ENCODE peak calls at places on chromosomes 5 and 9, in nine cellular contexts. One of them, this sample, is unnamed.

GRCh38 chr9:123863164-123863855 is 66.6 kb downstream of the DENND1A start:
- DNase-seq in hepatocyte: no peak
- DNase-seq in uterus: no peak
- DNase-seq in left ventricle myocardium inferior: no peak
- DNase-seq in keratinocyte: no peak
- DNase-seq in tibial artery: no peak
- DNase-seq in CD8-positive, alpha-beta T cell: no peak
- DNase-seq in dorsolateral prefrontal cortex: no peak
- DNase-seq in pancreas: no peak
- DNase-seq in this sample: no peak

GRCh38 chr9:15824310-15824709 is 271.5 kb downstream of the CCDC171 start:
- DNase-seq in left ventricle myocardium inferior: no peak
- DNase-seq in dorsolateral prefrontal cortex: no peak
- DNase-seq in uterus: no peak
- DNase-seq in pancreas: no peak
- DNase-seq in tibial artery: no peak
- DNase-seq in hepatocyte: no peak
- DNase-seq in CD8-positive, alpha-beta T cell: no peak
- DNase-seq in keratinocyte: no peak
- DNase-seq in this sample: no peak

GRCh38 chr5:103669615-103670014 is 107.0 kb upstream of the NUDT12 start:
- DNase-seq in pancreas: no peak
- DNase-seq in hepatocyte: no peak
- DNase-seq in uterus: no peak
- DNase-seq in left ventricle myocardium inferior: no peak
- DNase-seq in keratinocyte: no peak
- DNase-seq in tibial artery: no peak
- DNase-seq in dorsolateral prefrontal cortex: no peak
- DNase-seq in CD8-positive, alpha-beta T cell: no peak
- DNase-seq in this sample: no peak

GRCh38 chr5:172558076-172558990 is 82.7 kb upstream of the NEURL1B start:
- DNase-seq in uterus: no peak
- DNase-seq in pancreas: no peak
- DNase-seq in CD8-positive, alpha-beta T cell: no peak
- DNase-seq in dorsolateral prefrontal cortex: no peak
- DNase-seq in keratinocyte: no peak
- DNase-seq in left ventricle myocardium inferior: peak; percentile 18
- DNase-seq in hepatocyte: no peak
- DNase-seq in tibial artery: no peak
- DNase-seq in this sample: no peak

GRCh38 chr5:90709323-90710148 is 150.9 kb downstream of the ADGRV1 start:
- DNase-seq in left ventricle myocardium inferior: no peak
- DNase-seq in uterus: no peak
- DNase-seq in CD8-positive, alpha-beta T cell: no peak
- DNase-seq in pancreas: no peak
- DNase-seq in hepatocyte: peak; percentile 67
- DNase-seq in dorsolateral prefrontal cortex: peak; percentile 37
- DNase-seq in tibial artery: no peak
- DNase-seq in keratinocyte: no peak
- DNase-seq in this sample: no peak

GRCh38 chr5:128376577-128376976 is 161.5 kb downstream of the FBN2 start:
- DNase-seq in dorsolateral prefrontal cortex: no peak
- DNase-seq in keratinocyte: no peak
- DNase-seq in uterus: no peak
- DNase-seq in left ventricle myocardium inferior: no peak
- DNase-seq in pancreas: no peak
- DNase-seq in tibial artery: no peak
- DNase-seq in hepatocyte: no peak
- DNase-seq in CD8-positive, alpha-beta T cell: no peak
- DNase-seq in this sample: no peak

GRCh38 chr5:125262782-125263181 is 516.3 kb upstream of the ZNF608 start:
- DNase-seq in hepatocyte: no peak
- DNase-seq in keratinocyte: no peak
- DNase-seq in pancreas: no peak
- DNase-seq in CD8-positive, alpha-beta T cell: no peak
- DNase-seq in dorsolateral prefrontal cortex: no peak
- DNase-seq in left ventricle myocardium inferior: no peak
- DNase-seq in tibial artery: no peak
- DNase-seq in uterus: no peak
- DNase-seq in this sample: no peak

GRCh38 chr9:95028855-95029219 is 288.7 kb downstream of the FANCC start:
- DNase-seq in hepatocyte: no peak
- DNase-seq in tibial artery: no peak
- DNase-seq in keratinocyte: no peak
- DNase-seq in uterus: no peak
- DNase-seq in CD8-positive, alpha-beta T cell: no peak
- DNase-seq in left ventricle myocardium inferior: no peak
- DNase-seq in pancreas: peak; percentile 67
- DNase-seq in dorsolateral prefrontal cortex: no peak
- DNase-seq in this sample: no peak

GRCh38 chr5:95816803-95817202 is 5.7 kb downstream of the GLRX start:
- DNase-seq in CD8-positive, alpha-beta T cell: no peak
- DNase-seq in hepatocyte: no peak
- DNase-seq in tibial artery: no peak
- DNase-seq in uterus: no peak
- DNase-seq in left ventricle myocardium inferior: no peak
- DNase-seq in dorsolateral prefrontal cortex: no peak
- DNase-seq in pancreas: no peak
- DNase-seq in keratinocyte: no peak
- DNase-seq in this sample: no peak
- H3K27ac ChIP-seq in CD8-positive, alpha-beta T cell: peak overlapping the region; percentile 54
- H3K27ac ChIP-seq in hepatocyte: no peak overlapping the region
- H3K27ac ChIP-seq in tibial artery: no peak overlapping the region
- H3K27ac ChIP-seq in uterus: no peak overlapping the region
- H3K27ac ChIP-seq in left ventricle myocardium inferior: peak overlapping the region; percentile 95
- H3K27ac ChIP-seq in dorsolateral prefrontal cortex: no peak overlapping the region
- H3K27ac ChIP-seq in pancreas: no peak overlapping the region
- H3K27ac ChIP-seq in keratinocyte: no peak overlapping the region
- H3K27ac ChIP-seq in this sample: no peak overlapping the region

GRCh38 chr5:154163327-154163997 is 27.1 kb upstream of the GALNT10 start:
- DNase-seq in uterus: no peak
- DNase-seq in dorsolateral prefrontal cortex: no peak
- DNase-seq in CD8-positive, alpha-beta T cell: no peak
- DNase-seq in hepatocyte: no peak
- DNase-seq in keratinocyte: no peak
- DNase-seq in pancreas: no peak
- DNase-seq in left ventricle myocardium inferior: no peak
- DNase-seq in tibial artery: no peak
- DNase-seq in this sample: no peak

GRCh38 chr5:154159343-154159742 is 31.2 kb upstream of the GALNT10 start:
- DNase-seq in hepatocyte: no peak
- DNase-seq in tibial artery: no peak
- DNase-seq in keratinocyte: no peak
- DNase-seq in dorsolateral prefrontal cortex: no peak
- DNase-seq in uterus: no peak
- DNase-seq in CD8-positive, alpha-beta T cell: no peak
- DNase-seq in pancreas: no peak
- DNase-seq in left ventricle myocardium inferior: no peak
- DNase-seq in this sample: no peak

GRCh38 chr5:154158379-154158738 is 32.2 kb upstream of the GALNT10 start:
- DNase-seq in pancreas: no peak
- DNase-seq in left ventricle myocardium inferior: no peak
- DNase-seq in tibial artery: no peak
- DNase-seq in uterus: no peak
- DNase-seq in dorsolateral prefrontal cortex: no peak
- DNase-seq in hepatocyte: no peak
- DNase-seq in CD8-positive, alpha-beta T cell: no peak
- DNase-seq in keratinocyte: no peak
- DNase-seq in this sample: no peak

GRCh38 chr5:154162475-154163217 is 27.9 kb upstream of the GALNT10 start:
- DNase-seq in left ventricle myocardium inferior: no peak
- DNase-seq in hepatocyte: peak; percentile 41
- DNase-seq in CD8-positive, alpha-beta T cell: no peak
- DNase-seq in dorsolateral prefrontal cortex: no peak
- DNase-seq in uterus: peak; percentile 52
- DNase-seq in keratinocyte: no peak
- DNase-seq in pancreas: no peak
- DNase-seq in tibial artery: no peak
- DNase-seq in this sample: no peak

DNA sequence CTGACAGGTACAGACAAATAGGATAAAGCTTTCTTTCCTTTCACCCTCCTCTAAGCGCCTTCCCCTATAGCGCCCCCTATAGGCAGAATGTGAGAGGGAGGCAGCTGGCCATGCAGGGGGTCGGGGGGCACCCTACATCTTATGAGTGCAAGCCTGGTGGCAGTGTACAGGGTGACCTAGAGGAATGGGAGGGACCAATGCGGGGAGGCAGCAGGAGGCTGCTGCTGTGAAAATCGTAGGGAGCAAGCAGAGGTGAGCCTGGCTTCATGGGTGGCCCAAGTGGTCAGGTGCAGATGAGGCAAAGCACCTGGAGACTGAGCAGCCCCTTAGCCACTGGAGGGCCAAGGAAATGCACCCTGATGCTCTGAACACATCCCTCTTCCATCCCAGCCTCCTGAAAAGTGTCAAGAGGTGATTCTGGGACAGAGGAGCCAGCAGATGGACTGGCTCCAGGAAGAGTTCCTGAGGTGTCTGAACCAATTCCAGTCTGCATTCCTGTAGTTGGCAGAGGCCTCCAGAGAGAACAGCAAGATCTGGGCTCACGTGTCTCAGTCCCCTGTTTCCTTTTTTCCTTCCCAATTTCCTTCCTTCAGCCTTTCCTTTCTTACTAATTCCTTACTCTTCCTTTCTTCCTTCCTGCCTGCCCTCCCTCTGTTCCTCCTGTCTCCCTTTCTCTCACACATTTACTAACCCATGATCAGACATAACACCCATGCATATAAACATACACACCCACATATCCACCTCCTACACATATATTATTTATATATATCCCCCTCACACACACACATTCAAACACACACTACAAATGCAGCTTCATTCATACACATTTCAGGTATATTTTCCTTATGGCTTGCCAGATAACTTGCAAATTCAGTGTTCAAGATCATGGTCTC is 32.8 kb upstream of the GALNT10 start:
- DNase-seq in tibial artery: no peak
- DNase-seq in uterus: no peak
- DNase-seq in left ventricle myocardium inferior: no peak
- DNase-seq in hepatocyte: no peak
- DNase-seq in dorsolateral prefrontal cortex: no peak
- DNase-seq in pancreas: no peak
- DNase-seq in keratinocyte: no peak
- DNase-seq in CD8-positive, alpha-beta T cell: peak; percentile 7
- DNase-seq in this sample: no peak
- TF ChIP-seq CTCF in tibial artery: no peak
- TF ChIP-seq CTCF in uterus: no peak
- TF ChIP-seq CTCF in left ventricle myocardium inferior: peak; percentile 45
- TF ChIP-seq CTCF in hepatocyte: peak; percentile 20
- TF ChIP-seq CTCF in dorsolateral prefrontal cortex: no peak
- TF ChIP-seq CTCF in pancreas: no peak
- TF ChIP-seq CTCF in keratinocyte: peak; percentile 28
- TF ChIP-seq CTCF in CD8-positive, alpha-beta T cell: no peak
- TF ChIP-seq CTCF in this sample: peak; percentile 27

GRCh38 chr5:138503487-138504270 is 38.4 kb downstream of the EGR1 start:
- DNase-seq in pancreas: no peak
- DNase-seq in keratinocyte: no peak
- DNase-seq in left ventricle myocardium inferior: no peak
- DNase-seq in uterus: no peak
- DNase-seq in tibial artery: no peak
- DNase-seq in hepatocyte: peak; percentile 80
- DNase-seq in CD8-positive, alpha-beta T cell: peak; percentile 36
- DNase-seq in dorsolateral prefrontal cortex: peak; percentile 42
- DNase-seq in this sample: no peak

GRCh38 chr5:138502121-138502520 is 36.8 kb downstream of the EGR1 start:
- DNase-seq in left ventricle myocardium inferior: no peak
- DNase-seq in pancreas: no peak
- DNase-seq in dorsolateral prefrontal cortex: no peak
- DNase-seq in keratinocyte: no peak
- DNase-seq in hepatocyte: no peak
- DNase-seq in uterus: no peak
- DNase-seq in tibial artery: no peak
- DNase-seq in CD8-positive, alpha-beta T cell: no peak
- DNase-seq in this sample: no peak

GRCh38 chr5:138504799-138505198 is 38.2 kb downstream of the ETF1 start:
- DNase-seq in pancreas: peak; percentile 51
- DNase-seq in left ventricle myocardium inferior: peak; percentile 27
- DNase-seq in dorsolateral prefrontal cortex: no peak
- DNase-seq in hepatocyte: no peak
- DNase-seq in keratinocyte: peak; percentile 94
- DNase-seq in uterus: no peak
- DNase-seq in CD8-positive, alpha-beta T cell: no peak
- DNase-seq in tibial artery: peak; percentile 79
- DNase-seq in this sample: no peak

GRCh38 chr5:138506370-138507113 is 36.5 kb downstream of the ETF1 start:
- DNase-seq in CD8-positive, alpha-beta T cell: no peak
- DNase-seq in pancreas: no peak
- DNase-seq in uterus: no peak
- DNase-seq in dorsolateral prefrontal cortex: no peak
- DNase-seq in tibial artery: no peak
- DNase-seq in keratinocyte: no peak
- DNase-seq in left ventricle myocardium inferior: no peak
- DNase-seq in hepatocyte: no peak
- DNase-seq in this sample: no peak

GRCh38 chr5:138502521-138502920 is 37.2 kb downstream of the EGR1 start:
- DNase-seq in uterus: no peak
- DNase-seq in left ventricle myocardium inferior: no peak
- DNase-seq in dorsolateral prefrontal cortex: no peak
- DNase-seq in pancreas: no peak
- DNase-seq in keratinocyte: no peak
- DNase-seq in CD8-positive, alpha-beta T cell: no peak
- DNase-seq in hepatocyte: no peak
- DNase-seq in tibial artery: no peak
- DNase-seq in this sample: no peak
- H3K27ac ChIP-seq in uterus: no peak overlapping the region
- H3K27ac ChIP-seq in left ventricle myocardium inferior: no peak overlapping the region
- H3K27ac ChIP-seq in dorsolateral prefrontal cortex: no peak overlapping the region
- H3K27ac ChIP-seq in pancreas: no peak overlapping the region
- H3K27ac ChIP-seq in keratinocyte: no peak overlapping the region
- H3K27ac ChIP-seq in CD8-positive, alpha-beta T cell: no peak overlapping the region
- H3K27ac ChIP-seq in hepatocyte: no peak overlapping the region
- H3K27ac ChIP-seq in tibial artery: no peak overlapping the region
- H3K27ac ChIP-seq in this sample: no peak overlapping the region

GRCh38 chr5:147784596-147784995 is 2.1 kb upstream of the JAKMIP2 start:
- DNase-seq in CD8-positive, alpha-beta T cell: no peak
- DNase-seq in dorsolateral prefrontal cortex: no peak
- DNase-seq in pancreas: no peak
- DNase-seq in left ventricle myocardium inferior: no peak
- DNase-seq in keratinocyte: no peak
- DNase-seq in uterus: no peak
- DNase-seq in tibial artery: no peak
- DNase-seq in hepatocyte: no peak
- DNase-seq in this sample: no peak

GRCh38 chr5:147780924-147781530 is 1.5 kb downstream of the JAKMIP2 start:
- DNase-seq in left ventricle myocardium inferior: no peak
- DNase-seq in keratinocyte: no peak
- DNase-seq in hepatocyte: no peak
- DNase-seq in tibial artery: no peak
- DNase-seq in dorsolateral prefrontal cortex: no peak
- DNase-seq in CD8-positive, alpha-beta T cell: no peak
- DNase-seq in pancreas: no peak
- DNase-seq in uterus: no peak
- DNase-seq in this sample: no peak

GRCh38 chr5:147788023-147788422 is 5.5 kb upstream of the JAKMIP2 start:
- DNase-seq in tibial artery: no peak
- DNase-seq in uterus: no peak
- DNase-seq in dorsolateral prefrontal cortex: no peak
- DNase-seq in left ventricle myocardium inferior: no peak
- DNase-seq in hepatocyte: no peak
- DNase-seq in keratinocyte: no peak
- DNase-seq in pancreas: no peak
- DNase-seq in CD8-positive, alpha-beta T cell: no peak
- DNase-seq in this sample: no peak

GRCh38 chr5:147786115-147786514 is 3.6 kb upstream of the JAKMIP2 start:
- DNase-seq in dorsolateral prefrontal cortex: no peak
- DNase-seq in hepatocyte: no peak
- DNase-seq in keratinocyte: no peak
- DNase-seq in CD8-positive, alpha-beta T cell: no peak
- DNase-seq in uterus: no peak
- DNase-seq in tibial artery: no peak
- DNase-seq in pancreas: no peak
- DNase-seq in left ventricle myocardium inferior: no peak
- DNase-seq in this sample: no peak

GRCh38 chr5:147782053-147783028 is at the start of gene JAKMIP2:
- DNase-seq in uterus: peak; percentile 60
- DNase-seq in dorsolateral prefrontal cortex: peak; percentile 97
- DNase-seq in pancreas: peak; percentile 49
- DNase-seq in hepatocyte: peak; percentile 91
- DNase-seq in keratinocyte: no peak
- DNase-seq in left ventricle myocardium inferior: peak; percentile 65
- DNase-seq in tibial artery: peak; percentile 64
- DNase-seq in CD8-positive, alpha-beta T cell: peak; percentile 80
- DNase-seq in this sample: peak; percentile 80
- TF ChIP-seq CTCF in uterus: no peak
- TF ChIP-seq CTCF in dorsolateral prefrontal cortex: peak; percentile 32
- TF ChIP-seq CTCF in pancreas: no peak
- TF ChIP-seq CTCF in hepatocyte: no peak
- TF ChIP-seq CTCF in keratinocyte: no peak
- TF ChIP-seq CTCF in left ventricle myocardium inferior: no peak
- TF ChIP-seq CTCF in tibial artery: no peak
- TF ChIP-seq CTCF in CD8-positive, alpha-beta T cell: no peak
- TF ChIP-seq CTCF in this sample: no peak

This sample was measured in upper lobe of right lung.